ENCODE peak calls at places on chromosomes 11 and 22, in five cellular contexts. O is head of caudate nucleus, G is stromal cell of bone marrow, K is SW480, W is thoracic aorta. Y is an unnamed sample.

GRCh38 chr11:117986981-117987495 is 844 bp downstream of the IL10RA start:
- DNase-seq in O (no peak), G (no peak), W (no peak), K (no peak), Y (no peak)

GRCh38 chr11:121722431-121723256 is 269.9 kb upstream of the SORL1-AS1 start:
- DNase-seq in K (no peak), W (peak), G (peak), O (peak), Y (peak)

GRCh38 chr22:20440637-20441591 is 3.3 kb upstream of the SCARF2 start:
- DNase-seq in O (no peak), G (no peak), K (no peak), W (no peak), Y (no peak)

GRCh38 chr22:48670747-48671146 is 1156.9 kb downstream of the BRD1 start:
- DNase-seq in O (no peak), K (no peak), G (no peak), W (no peak), Y (no peak)

GRCh38 chr11:134888821-134889220 is 476.8 kb upstream of the B3GAT1 start:
- DNase-seq in W (no peak), K (no peak), G (no peak), O (no peak), Y (no peak)

GRCh38 chr11:117816846-117817212 is 7.7 kb downstream of the FXYD2 start:
- DNase-seq in W (no peak), O (no peak), G (no peak), K (no peak), Y (no peak)

GRCh38 chr11:72333657-72334056 is 89.7 kb upstream of the PHOX2A start:
- DNase-seq in G (no peak), W (no peak), K (no peak), O (no peak), Y (no peak)

GRCh38 chr22:42412744-42413220 is 19.4 kb downstream of the NFAM1 start:
- DNase-seq in K (no peak), O (no peak), W (no peak), G (no peak), Y (no peak)

GRCh38 chr22:19343470-19343869 is 52.0 kb upstream of the CLTCL1 start:
- DNase-seq in G (no peak), O (no peak), K (no peak), W (no peak), Y (no peak)

GRCh38 chr22:23415490-23415851 is 164.6 kb downstream of the IGLL1 start:
- DNase-seq in G (no peak), W (no peak), K (no peak), O (no peak), Y (no peak)

GRCh38 chr11:35138949-35139881 is at the start of gene CD44:
- DNase-seq in G (peak), O (peak), K (peak), W (peak), Y (peak)

GRCh38 chr11:64084962-64085710 is 49.4 kb downstream of the FLRT1 start:
- DNase-seq in G (no peak), W (no peak), K (peak), O (no peak), Y (no peak)

GRCh38 chr11:98455500-98456186 is 565.1 kb upstream of the CNTN5 start:
- DNase-seq in K (no peak), W (no peak), O (no peak), G (no peak), Y (no peak)

GRCh38 chr11:48096588-48097525 is 116.5 kb downstream of the PTPRJ start:
- DNase-seq in G (no peak), W (no peak), K (peak), O (no peak), Y (no peak)

GRCh38 chr11:5564259-5565019 is 16.1 kb upstream of the OR52H1 start:
- DNase-seq in G (no peak), W (no peak), K (no peak), O (no peak), Y (no peak)

GRCh38 chr22:19105867-19106802 is 16.1 kb downstream of the DGCR2 start:
- DNase-seq in K (peak), W (no peak), G (no peak), O (no peak), Y (no peak)

GRCh38 chr11:73645972-73646631 is at the start of gene PLEKHB1:
- DNase-seq in G (no peak), W (no peak), K (no peak), O (no peak), Y (no peak)

GRCh38 chr11:95611827-95612226 is 177.8 kb downstream of the FAM76B start:
- DNase-seq in G (no peak), O (no peak), K (no peak), W (no peak), Y (no peak)

GRCh38 chr22:20268350-20269012 is 363 bp upstream of the RTN4R start:
- DNase-seq in W (no peak), O (peak), K (peak), G (no peak), Y (no peak)

GRCh38 chr11:62980133-62980760 is 4.5 kb downstream of the SLC22A6 start:
- DNase-seq in K (no peak), G (no peak), W (no peak), O (no peak), Y (no peak)

GRCh38 chr11:61053198-61053597 is 49.1 kb upstream of the CD5 start:
- DNase-seq in O (no peak), G (no peak), W (no peak), K (no peak), Y (no peak)

GRCh38 chr22:26318975-26319374 is 110.1 kb upstream of the ASPHD2 start:
- DNase-seq in W (no peak), O (no peak), G (no peak), K (no peak), Y (no peak)